ENCODE peak calls at places on chromosomes 7 and 10, in nine cellular contexts. X is right cardiac atrium; T is PC-3; V is tibial artery; L is esophagus muscularis mucosa; Q is A549; D is cardiac muscle cell; I is CD4-positive, alpha-beta memory T cell; G is HCT116. Z is an unnamed sample.

GRCh38 chr10:905503-905902 is 26.0 kb downstream of the LARP4B start:
- DNase-seq in D (no peak), Q (no peak), G (no peak), I (no peak), L (no peak), T (no peak), X (no peak), V (no peak), Z (no peak)

GRCh38 chr10:86360657-86361056 is 5.9 kb downstream of the GRID1 start:
- DNase-seq in Q (no peak), X (no peak), G (no peak), T (no peak), V (peak; percentile 17), D (no peak), L (no peak), I (no peak), Z (no peak)

GRCh38 chr7:157488326-157488725 is 151.5 kb downstream of the DNAJB6 start:
- DNase-seq in L (no peak), T (peak; percentile 69), V (no peak), D (no peak), X (no peak), G (no peak), Q (peak; percentile 39), I (no peak), Z (no peak)

GRCh38 chr7:28754027-28754426 is 204.1 kb downstream of the TRIL start:
- DNase-seq in X (peak; percentile 20), G (no peak), T (peak; percentile 11), V (no peak), D (no peak), L (no peak), I (no peak), Q (no peak), Z (no peak)

GRCh38 chr7:90574136-90574819 is 21.8 kb upstream of the CDK14 start:
- DNase-seq in I (no peak), D (peak; percentile 61), Q (no peak), L (no peak), X (peak; percentile 72), T (no peak), G (no peak), V (peak; percentile 27), Z (no peak)

GRCh38 chr10:68871105-68871711 is 29.9 kb upstream of the DDX50 start:
- DNase-seq in V (no peak), Q (peak; percentile 19), X (no peak), D (peak; percentile 52), L (no peak), I (no peak), G (no peak), T (no peak), Z (no peak)

GRCh38 chr7:64373017-64373416 is 59.3 kb downstream of the ZNF736 start:
- DNase-seq in D (no peak), X (no peak), V (no peak), L (no peak), I (no peak), G (no peak), T (no peak), Q (no peak), Z (no peak)

GRCh38 chr7:128830231-128831177 is at the start of gene FLNC:
- DNase-seq in X (peak; percentile 63), L (no peak), Q (no peak), G (no peak), V (peak; percentile 65), T (peak; percentile 44), I (peak; percentile 34), D (peak; percentile 86), Z (no peak)

GRCh38 chr10:3510741-3511140 is 274.3 kb downstream of the KLF6 start:
- DNase-seq in G (no peak), L (no peak), I (no peak), T (no peak), Q (no peak), D (no peak), X (no peak), V (no peak), Z (no peak)

GRCh38 chr7:25255603-25256320 is 27.5 kb upstream of the NPVF start:
- DNase-seq in X (no peak), Q (no peak), D (no peak), V (no peak), T (no peak), L (no peak), I (no peak), G (no peak), Z (no peak)

GRCh38 chr7:29469984-29470557 is 93.6 kb upstream of the PRR15 start:
- DNase-seq in I (no peak), D (no peak), V (no peak), G (no peak), Q (no peak), X (no peak), T (no peak), L (peak; percentile 31), Z (no peak)

GRCh38 chr10:29559996-29560395 is 74.8 kb downstream of the SVIL start:
- DNase-seq in Q (no peak), L (no peak), G (no peak), V (no peak), T (no peak), I (no peak), D (peak; percentile 36), X (no peak), Z (no peak)
- H3K4me1 ChIP-seq in Q (peaks cover 16% of the 10 kb centered on the region), L (peaks cover 68% of the 10 kb centered on the region), G (no peaks in the 10 kb centered on the region), V (peaks cover 18% of the 10 kb centered on the region), T (peaks cover 18% of the 10 kb centered on the region), I (no peaks in the 10 kb centered on the region), D (peaks cover 9% of the 10 kb centered on the region), X (no peaks in the 10 kb centered on the region), Z (peaks cover 15% of the 10 kb centered on the region)

GRCh38 chr10:119726291-119727261 is 726 bp downstream of the INPP5F start:
- DNase-seq in G (no peak), V (no peak), L (no peak), D (peak; percentile 82), I (no peak), Q (no peak), T (no peak), X (no peak), Z (no peak)
- H3K27ac ChIP-seq in G (peak overlapping the region; percentile 49), V (peak overlapping the region; percentile 87), L (peak overlapping the region; percentile 96), D (peak overlapping the region; percentile 77), I (peak overlapping the region; percentile 53), Q (peak overlapping the region; percentile 93), T (no peak overlapping the region), X (peak overlapping the region; percentile 31), Z (peak overlapping the region; percentile 46)

GRCh38 chr7:155143381-155143780 is 73.3 kb downstream of the HTR5A start:
- DNase-seq in X (no peak), Q (no peak), V (no peak), T (no peak), I (no peak), L (peak; percentile 74), G (no peak), D (no peak), Z (no peak)
- H3K4me1 ChIP-seq in X (no peaks in the 10 kb centered on the region), Q (no peaks in the 10 kb centered on the region), V (no peaks in the 10 kb centered on the region), T (no peaks in the 10 kb centered on the region), I (no peaks in the 10 kb centered on the region), L (no peaks in the 10 kb centered on the region), G (no peaks in the 10 kb centered on the region), D (no peaks in the 10 kb centered on the region), Z (no peaks in the 10 kb centered on the region)

GRCh38 chr10:129626309-129626708 is 159.3 kb downstream of the MGMT start:
- DNase-seq in T (no peak), Q (no peak), X (no peak), L (no peak), D (no peak), I (no peak), V (no peak), G (no peak), Z (no peak)

GRCh38 chr10:129629911-129630310 is 162.9 kb downstream of the MGMT start:
- DNase-seq in I (no peak), D (no peak), T (no peak), Q (no peak), G (no peak), X (no peak), L (peak; percentile 87), V (no peak), Z (no peak)

GRCh38 chr10:129626801-129627434 is 159.9 kb downstream of the MGMT start:
- DNase-seq in L (peak; percentile 84), V (no peak), T (no peak), Q (no peak), G (no peak), X (no peak), D (no peak), I (no peak), Z (no peak)

GRCh38 chr10:129628823-129629222 is 161.8 kb downstream of the MGMT start:
- DNase-seq in Q (no peak), L (no peak), I (no peak), D (no peak), G (no peak), V (no peak), X (no peak), T (no peak), Z (no peak)

DNA sequence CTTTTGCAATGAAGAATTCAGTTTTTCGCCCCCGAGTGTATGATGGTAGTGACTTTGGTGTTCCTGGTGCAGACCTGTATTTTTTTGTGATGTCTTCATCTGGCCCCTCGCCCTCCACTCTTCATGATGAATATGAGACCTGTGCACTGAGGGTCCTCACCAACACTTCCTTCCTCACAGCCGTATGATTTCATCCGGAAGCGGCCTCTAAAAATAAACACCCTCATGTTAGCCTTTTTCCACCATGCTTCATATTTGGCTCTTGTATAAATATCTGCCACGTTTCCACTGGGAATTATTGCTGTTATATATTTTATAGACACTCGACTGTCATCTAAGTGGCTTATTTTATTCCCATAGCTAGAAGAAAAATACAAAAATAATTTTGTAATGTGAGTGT is 160.4 kb downstream of the MGMT start:
- DNase-seq in Q (no peak), G (no peak), D (no peak), L (no peak), I (no peak), V (no peak), X (no peak), T (no peak), Z (no peak)
- H3K27ac ChIP-seq in Q (no peak overlapping the region), G (no peak overlapping the region), D (no peak overlapping the region), L (no peak overlapping the region), I (no peak overlapping the region), V (no peak overlapping the region), X (no peak overlapping the region), T (no peak overlapping the region), Z (no peak overlapping the region)